ENCODE peak calls at places on chromosomes 7 and 10, in ten cellular contexts. One of them, this sample, is unnamed.
A peak's percentile ranks its signal among the peaks of the same experiment; 100 is the strongest.

GRCh38 chr7:11818281-11818680 is 13.7 kb downstream of the THSD7A start:
- DNase-seq in Panc1: no peak
- DNase-seq in esophagus muscularis mucosa: no peak
- DNase-seq in colonic mucosa: no peak
- DNase-seq in stomach: no peak
- DNase-seq in hepatocyte: no peak
- DNase-seq in neuronal stem cell: no peak
- DNase-seq in kidney: no peak
- DNase-seq in IMR-90: no peak
- DNase-seq in body of pancreas: no peak
- DNase-seq in this sample: no peak

GRCh38 chr10:91909178-91909677 is at the start of gene FGFBP3:
- DNase-seq in colonic mucosa: peak; percentile 66
- DNase-seq in stomach: no peak
- DNase-seq in neuronal stem cell: no peak
- DNase-seq in Panc1: no peak
- DNase-seq in esophagus muscularis mucosa: no peak
- DNase-seq in IMR-90: peak; percentile 45
- DNase-seq in body of pancreas: peak; percentile 20
- DNase-seq in hepatocyte: peak; percentile 56
- DNase-seq in kidney: no peak
- DNase-seq in this sample: peak; percentile 37

GRCh38 chr7:24842449-24843241 is 85.4 kb upstream of the GSDME start:
- DNase-seq in kidney: no peak
- DNase-seq in esophagus muscularis mucosa: no peak
- DNase-seq in IMR-90: no peak
- DNase-seq in hepatocyte: no peak
- DNase-seq in Panc1: no peak
- DNase-seq in colonic mucosa: no peak
- DNase-seq in body of pancreas: no peak
- DNase-seq in neuronal stem cell: no peak
- DNase-seq in stomach: no peak
- DNase-seq in this sample: no peak

GRCh38 chr7:91347288-91347687 is 83.1 kb downstream of the FZD1 start:
- DNase-seq in body of pancreas: no peak
- DNase-seq in IMR-90: peak; percentile 2
- DNase-seq in esophagus muscularis mucosa: no peak
- DNase-seq in kidney: no peak
- DNase-seq in hepatocyte: no peak
- DNase-seq in stomach: no peak
- DNase-seq in colonic mucosa: no peak
- DNase-seq in Panc1: no peak
- DNase-seq in neuronal stem cell: no peak
- DNase-seq in this sample: peak; percentile 3

GRCh38 chr7:54841772-54842707 is 83.0 kb upstream of the SEC61G start:
- DNase-seq in kidney: no peak
- DNase-seq in Panc1: no peak
- DNase-seq in stomach: no peak
- DNase-seq in body of pancreas: peak; percentile 42
- DNase-seq in esophagus muscularis mucosa: no peak
- DNase-seq in colonic mucosa: peak; percentile 31
- DNase-seq in IMR-90: peak; percentile 95
- DNase-seq in hepatocyte: no peak
- DNase-seq in neuronal stem cell: no peak
- DNase-seq in this sample: no peak

GRCh38 chr10:93199221-93199681 is 125.6 kb downstream of the CYP26A1 start:
- DNase-seq in stomach: peak; percentile 62
- DNase-seq in Panc1: peak; percentile 13
- DNase-seq in body of pancreas: peak; percentile 34
- DNase-seq in IMR-90: peak; percentile 39
- DNase-seq in esophagus muscularis mucosa: peak; percentile 92
- DNase-seq in neuronal stem cell: no peak
- DNase-seq in colonic mucosa: peak; percentile 78
- DNase-seq in kidney: peak; percentile 84
- DNase-seq in hepatocyte: peak; percentile 58
- DNase-seq in this sample: peak; percentile 76

GRCh38 chr10:88528791-88529190 is 54.3 kb downstream of the RNLS start:
- DNase-seq in IMR-90: no peak
- DNase-seq in colonic mucosa: no peak
- DNase-seq in body of pancreas: no peak
- DNase-seq in stomach: no peak
- DNase-seq in Panc1: no peak
- DNase-seq in kidney: no peak
- DNase-seq in esophagus muscularis mucosa: no peak
- DNase-seq in hepatocyte: no peak
- DNase-seq in neuronal stem cell: no peak
- DNase-seq in this sample: no peak

GRCh38 chr10:122854648-122855047 is 9.0 kb upstream of the CUZD1 start:
- DNase-seq in hepatocyte: no peak
- DNase-seq in Panc1: peak; percentile 94
- DNase-seq in kidney: no peak
- DNase-seq in colonic mucosa: no peak
- DNase-seq in body of pancreas: no peak
- DNase-seq in IMR-90: peak; percentile 92
- DNase-seq in esophagus muscularis mucosa: no peak
- DNase-seq in stomach: no peak
- DNase-seq in neuronal stem cell: no peak
- DNase-seq in this sample: no peak

GRCh38 chr7:55016061-55016745 is 2.6 kb upstream of the EGFR start:
- DNase-seq in stomach: no peak
- DNase-seq in esophagus muscularis mucosa: no peak
- DNase-seq in Panc1: no peak
- DNase-seq in hepatocyte: no peak
- DNase-seq in body of pancreas: no peak
- DNase-seq in neuronal stem cell: no peak
- DNase-seq in colonic mucosa: no peak
- DNase-seq in IMR-90: no peak
- DNase-seq in kidney: no peak
- DNase-seq in this sample: no peak

GRCh38 chr7:32074787-32075570 is 4.8 kb upstream of the PDE1C start:
- DNase-seq in esophagus muscularis mucosa: no peak
- DNase-seq in body of pancreas: no peak
- DNase-seq in colonic mucosa: no peak
- DNase-seq in Panc1: no peak
- DNase-seq in kidney: no peak
- DNase-seq in hepatocyte: no peak
- DNase-seq in stomach: no peak
- DNase-seq in neuronal stem cell: no peak
- DNase-seq in IMR-90: no peak
- DNase-seq in this sample: no peak

GRCh38 chr7:32316831-32317230 is 173.3 kb downstream of the LSM5 start:
- DNase-seq in neuronal stem cell: no peak
- DNase-seq in Panc1: no peak
- DNase-seq in body of pancreas: no peak
- DNase-seq in kidney: no peak
- DNase-seq in esophagus muscularis mucosa: no peak
- DNase-seq in hepatocyte: no peak
- DNase-seq in stomach: no peak
- DNase-seq in colonic mucosa: no peak
- DNase-seq in IMR-90: no peak
- DNase-seq in this sample: no peak

GRCh38 chr7:116354171-116354545 is 143.8 kb downstream of the TES start:
- DNase-seq in neuronal stem cell: no peak
- DNase-seq in Panc1: no peak
- DNase-seq in kidney: no peak
- DNase-seq in esophagus muscularis mucosa: no peak
- DNase-seq in stomach: peak; percentile 66
- DNase-seq in IMR-90: peak; percentile 92
- DNase-seq in colonic mucosa: peak; percentile 24
- DNase-seq in body of pancreas: peak; percentile 46
- DNase-seq in hepatocyte: peak; percentile 72
- DNase-seq in this sample: no peak

GRCh38 chr10:124339119-124339807 is 79.5 kb downstream of the OAT start:
- DNase-seq in neuronal stem cell: no peak
- DNase-seq in IMR-90: no peak
- DNase-seq in colonic mucosa: no peak
- DNase-seq in esophagus muscularis mucosa: no peak
- DNase-seq in body of pancreas: no peak
- DNase-seq in kidney: no peak
- DNase-seq in stomach: peak; percentile 14
- DNase-seq in hepatocyte: no peak
- DNase-seq in Panc1: no peak
- DNase-seq in this sample: no peak

GRCh38 chr7:94174956-94175355 is 170.8 kb upstream of the BET1 start:
- DNase-seq in body of pancreas: no peak
- DNase-seq in hepatocyte: no peak
- DNase-seq in esophagus muscularis mucosa: no peak
- DNase-seq in kidney: no peak
- DNase-seq in IMR-90: no peak
- DNase-seq in Panc1: no peak
- DNase-seq in stomach: no peak
- DNase-seq in neuronal stem cell: no peak
- DNase-seq in colonic mucosa: no peak
- DNase-seq in this sample: no peak

GRCh38 chr10:103394180-103394579 is 2.1 kb downstream of the ATP5MK start:
- DNase-seq in colonic mucosa: no peak
- DNase-seq in Panc1: no peak
- DNase-seq in esophagus muscularis mucosa: no peak
- DNase-seq in hepatocyte: no peak
- DNase-seq in stomach: no peak
- DNase-seq in kidney: no peak
- DNase-seq in neuronal stem cell: no peak
- DNase-seq in body of pancreas: no peak
- DNase-seq in IMR-90: no peak
- DNase-seq in this sample: peak; percentile 2
- H3K4me3 ChIP-seq in colonic mucosa: no peak overlapping the region
- H3K4me3 ChIP-seq in Panc1: no peak overlapping the region
- H3K4me3 ChIP-seq in esophagus muscularis mucosa: no peak overlapping the region
- H3K4me3 ChIP-seq in hepatocyte: no peak overlapping the region
- H3K4me3 ChIP-seq in stomach: no peak overlapping the region
- H3K4me3 ChIP-seq in kidney: no peak overlapping the region
- H3K4me3 ChIP-seq in neuronal stem cell: no peak overlapping the region
- H3K4me3 ChIP-seq in body of pancreas: no peak overlapping the region
- H3K4me3 ChIP-seq in IMR-90: no peak overlapping the region
- H3K4me3 ChIP-seq in this sample: no peak overlapping the region

DNA sequence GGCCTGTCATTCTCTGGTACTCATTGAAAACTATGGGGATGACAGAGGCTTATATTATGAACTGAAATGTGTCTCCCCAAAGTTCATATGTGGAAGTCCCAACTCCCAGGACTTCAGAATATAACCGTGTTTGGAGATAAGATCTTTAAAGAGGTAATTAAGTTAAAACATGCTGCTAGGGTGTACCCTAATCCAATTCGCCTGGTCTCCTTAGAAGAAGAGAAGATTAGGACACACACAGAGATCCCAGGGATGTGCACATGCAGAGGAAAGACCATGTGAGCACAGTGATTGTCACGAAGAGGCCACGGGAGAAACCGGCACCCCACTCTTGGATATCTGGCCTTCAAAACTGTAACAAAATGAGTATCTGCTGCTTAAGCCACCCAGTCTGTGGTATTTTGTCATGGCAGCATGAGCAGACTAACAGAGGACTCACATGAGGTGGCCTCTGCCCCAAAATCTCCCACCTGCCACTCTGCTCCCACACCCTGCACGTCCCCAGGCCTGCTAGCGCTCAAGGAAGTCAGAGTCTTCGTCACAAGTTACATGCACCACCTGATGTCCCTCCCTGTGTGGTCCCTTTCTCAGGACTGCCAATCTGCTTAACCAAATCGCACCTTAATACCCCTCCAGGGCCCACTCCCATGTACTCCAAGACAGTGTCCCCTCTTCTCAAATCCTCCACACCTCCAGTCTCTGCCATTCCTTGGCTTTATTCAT is 26.8 kb downstream of the PLAC9 start:
- DNase-seq in esophagus muscularis mucosa: no peak
- DNase-seq in neuronal stem cell: no peak
- DNase-seq in kidney: peak; percentile 34
- DNase-seq in IMR-90: no peak
- DNase-seq in stomach: no peak
- DNase-seq in colonic mucosa: no peak
- DNase-seq in body of pancreas: no peak
- DNase-seq in hepatocyte: no peak
- DNase-seq in Panc1: no peak
- DNase-seq in this sample: no peak
- H3K36me3 ChIP-seq in esophagus muscularis mucosa: peaks cover 89% of the 10 kb centered on the region
- H3K36me3 ChIP-seq in neuronal stem cell: no peaks in the 10 kb centered on the region
- H3K36me3 ChIP-seq in kidney: peaks cover 69% of the 10 kb centered on the region
- H3K36me3 ChIP-seq in IMR-90: peaks cover 63% of the 10 kb centered on the region
- H3K36me3 ChIP-seq in stomach: peaks cover 100% of the 10 kb centered on the region
- H3K36me3 ChIP-seq in colonic mucosa: peaks cover 23% of the 10 kb centered on the region
- H3K36me3 ChIP-seq in body of pancreas: peaks cover 38% of the 10 kb centered on the region
- H3K36me3 ChIP-seq in hepatocyte: no peaks in the 10 kb centered on the region
- H3K36me3 ChIP-seq in Panc1: peaks cover 13% of the 10 kb centered on the region
- H3K36me3 ChIP-seq in this sample: peaks cover 56% of the 10 kb centered on the region

DNA sequence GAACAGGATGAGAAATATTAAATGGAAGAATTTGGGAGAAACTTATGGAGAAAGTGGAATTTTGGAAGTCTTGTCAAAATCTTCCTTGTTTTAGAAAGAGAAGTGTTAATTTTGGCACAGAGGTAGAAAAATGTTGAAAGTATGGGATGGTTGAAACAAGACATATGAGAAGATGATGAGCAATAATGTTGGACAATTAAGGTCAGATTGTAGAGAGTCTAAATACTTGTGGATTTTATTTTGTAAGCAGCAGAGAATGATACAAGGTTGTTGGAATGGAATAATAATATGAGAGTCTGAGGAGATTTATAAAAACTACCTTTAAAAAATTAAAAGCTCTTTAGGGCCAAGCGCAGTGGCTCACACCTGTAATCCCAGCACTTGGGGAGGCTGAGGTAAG is 34.6 kb downstream of the PHTF2 start:
- DNase-seq in stomach: no peak
- DNase-seq in body of pancreas: no peak
- DNase-seq in IMR-90: peak; percentile 23
- DNase-seq in hepatocyte: no peak
- DNase-seq in kidney: no peak
- DNase-seq in colonic mucosa: no peak
- DNase-seq in Panc1: no peak
- DNase-seq in neuronal stem cell: no peak
- DNase-seq in esophagus muscularis mucosa: no peak
- DNase-seq in this sample: no peak
- H3K4me1 ChIP-seq in stomach: peaks cover 6% of the 10 kb centered on the region
- H3K4me1 ChIP-seq in body of pancreas: peaks cover 17% of the 10 kb centered on the region
- H3K4me1 ChIP-seq in IMR-90: peaks cover 7% of the 10 kb centered on the region
- H3K4me1 ChIP-seq in hepatocyte: no peaks in the 10 kb centered on the region
- H3K4me1 ChIP-seq in kidney: no peaks in the 10 kb centered on the region
- H3K4me1 ChIP-seq in colonic mucosa: no peaks in the 10 kb centered on the region
- H3K4me1 ChIP-seq in Panc1: peaks cover 33% of the 10 kb centered on the region
- H3K4me1 ChIP-seq in neuronal stem cell: peaks cover 2% of the 10 kb centered on the region
- H3K4me1 ChIP-seq in esophagus muscularis mucosa: no peaks in the 10 kb centered on the region
- H3K4me1 ChIP-seq in this sample: peaks cover 3% of the 10 kb centered on the region

DNA sequence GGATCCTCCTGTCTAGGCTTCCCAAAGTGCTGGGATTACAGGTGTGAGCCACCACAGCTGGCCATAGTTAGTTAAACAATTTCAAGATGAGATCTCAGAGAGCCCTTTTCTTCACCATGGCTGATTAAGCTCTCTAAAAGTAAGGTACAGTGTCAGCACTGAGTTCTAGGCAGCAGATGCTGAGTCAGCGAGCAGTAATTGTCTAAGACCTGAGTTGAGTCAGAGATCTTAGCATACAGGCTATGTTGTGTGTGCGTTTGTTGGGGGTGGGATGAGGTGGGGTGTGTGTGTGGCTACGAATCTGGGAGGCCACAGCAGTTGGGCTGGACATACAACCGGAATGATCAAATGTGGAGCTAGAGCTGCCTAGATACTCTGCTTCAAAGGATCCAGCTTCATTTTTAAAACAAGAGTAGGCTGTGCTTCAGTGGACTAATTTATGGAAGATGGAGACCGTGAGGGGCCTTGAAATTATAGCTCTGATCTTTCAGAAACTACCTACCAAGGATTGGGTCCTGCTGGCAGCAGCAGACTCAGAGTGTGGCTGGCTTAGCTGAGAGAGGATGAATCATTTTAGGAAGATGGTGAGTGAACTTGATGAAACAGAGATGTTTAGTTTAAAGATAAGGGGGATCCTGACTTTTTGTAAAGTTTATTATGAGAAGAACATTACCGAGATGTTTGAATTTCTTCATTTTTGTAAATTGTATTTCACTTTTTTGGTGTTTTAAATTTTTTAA is 17.5 kb upstream of the MTPN start:
- DNase-seq in stomach: no peak
- DNase-seq in esophagus muscularis mucosa: no peak
- DNase-seq in neuronal stem cell: no peak
- DNase-seq in kidney: no peak
- DNase-seq in hepatocyte: peak; percentile 35
- DNase-seq in IMR-90: peak; percentile 59
- DNase-seq in Panc1: no peak
- DNase-seq in colonic mucosa: no peak
- DNase-seq in body of pancreas: no peak
- DNase-seq in this sample: no peak
- H3K4me3 ChIP-seq in stomach: no peak overlapping the region
- H3K4me3 ChIP-seq in esophagus muscularis mucosa: no peak overlapping the region
- H3K4me3 ChIP-seq in neuronal stem cell: no peak overlapping the region
- H3K4me3 ChIP-seq in kidney: no peak overlapping the region
- H3K4me3 ChIP-seq in hepatocyte: no peak overlapping the region
- H3K4me3 ChIP-seq in IMR-90: no peak overlapping the region
- H3K4me3 ChIP-seq in Panc1: no peak overlapping the region
- H3K4me3 ChIP-seq in colonic mucosa: no peak overlapping the region
- H3K4me3 ChIP-seq in body of pancreas: no peak overlapping the region
- H3K4me3 ChIP-seq in this sample: no peak overlapping the region